ENCODE peak calls at places on chromosomes 12 and 14, in four cellular contexts. T is neuronal stem cell, H is H9, W is H1. C is an unnamed sample.

GRCh38 chr12:44930972-44931600 is 55.0 kb upstream of the NELL2 start:
- DNase-seq in H (no peak), T (peak), W (no peak), C (peak)

GRCh38 chr14:92945959-92946846 is 23.3 kb downstream of the CHGA start:
- DNase-seq in H (no peak), W (no peak), T (no peak), C (no peak)

GRCh38 chr12:6553051-6553868 is 2.6 kb downstream of the IFFO1 start:
- DNase-seq in H (no peak), T (no peak), W (no peak), C (no peak)

GRCh38 chr12:59149995-59150642 is 229.8 kb upstream of the LRIG3 start:
- DNase-seq in T (peak), H (no peak), W (no peak), C (peak)

GRCh38 chr12:125387206-125387605 is 322.0 kb downstream of the AACS start:
- DNase-seq in T (no peak), H (no peak), W (no peak), C (no peak)

GRCh38 chr14:91350813-91351507 is 66.7 kb downstream of the CCDC88C start:
- DNase-seq in T (no peak), W (no peak), H (no peak), C (no peak)

GRCh38 chr12:108677381-108677780 is 43.7 kb upstream of the SELPLG start:
- DNase-seq in T (no peak), W (no peak), H (no peak), C (no peak)

GRCh38 chr14:77761205-77761931 is 412 bp upstream of the SNW1 start:
- DNase-seq in H (peak), T (no peak), W (no peak), C (peak)

GRCh38 chr14:68865542-68865941 is 72.7 kb upstream of the ZFP36L1 start:
- DNase-seq in T (no peak), W (no peak), H (no peak), C (no peak)

GRCh38 chr14:90060312-90060964 is 1.4 kb upstream of the KCNK13 start:
- DNase-seq in H (peak), T (peak), W (peak), C (peak)

GRCh38 chr14:75820761-75821160 is 159.7 kb downstream of the TTLL5 start:
- DNase-seq in T (no peak), H (no peak), W (no peak), C (no peak)
- H2BK5ac ChIP-seq in T (no peak), H (no peak), W (no peak), C (no peak)

DNA sequence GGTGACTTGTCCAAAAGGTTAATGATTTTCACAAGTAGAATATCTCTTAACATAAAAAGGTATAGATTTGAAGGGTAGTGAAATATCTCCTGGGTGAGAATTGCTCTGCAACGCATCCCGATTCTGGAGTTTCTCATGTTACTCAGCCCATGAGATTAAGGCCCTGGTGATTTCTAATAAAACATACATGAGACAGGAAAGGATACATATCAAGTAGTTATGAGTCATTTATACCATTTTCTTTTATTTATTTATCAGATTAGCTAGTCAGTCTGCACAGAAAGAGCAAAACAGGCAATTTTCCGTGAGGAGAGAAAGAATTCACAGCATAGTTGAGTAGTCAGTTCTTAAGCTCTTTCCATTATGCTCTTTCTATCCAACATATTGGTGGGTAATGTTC is 535.6 kb upstream of the ATP2B1 start:
- DNase-seq in W (no peak), H (no peak), T (no peak), C (no peak)
- H3K9ac ChIP-seq in W (no peak), H (no peak), T (no peak), C (no peak)

GRCh38 chr12:114401346-114402320 is 4.3 kb downstream of the TBX5 start:
- DNase-seq in W (no peak), H (no peak), T (no peak), C (no peak)
- H2BK5ac ChIP-seq in W (no peak), H (no peak), T (no peak), C (no peak)

DNA sequence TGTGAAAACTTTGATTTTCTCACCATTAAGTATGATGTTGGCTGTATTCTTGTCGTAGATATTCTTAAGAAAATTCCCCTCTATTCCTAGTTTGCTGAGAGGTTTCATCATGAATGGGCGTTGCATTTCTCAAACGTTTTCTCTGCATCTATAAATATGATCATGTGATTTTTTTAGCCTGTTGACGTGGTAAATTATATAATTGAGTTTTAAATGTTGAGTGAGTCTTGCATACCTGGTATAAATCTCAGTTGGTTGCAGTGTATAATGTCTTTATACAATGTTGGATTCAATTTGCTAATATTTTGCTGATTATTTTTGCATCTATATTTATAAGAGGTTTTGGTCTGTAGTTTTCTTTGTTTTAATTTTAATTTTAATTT is 405.9 kb upstream of the MIS18BP1 start:
- DNase-seq in T (no peak), W (no peak), H (no peak), C (no peak)
- H3K9ac ChIP-seq in T (no peak), W (no peak), H (no peak), C (no peak)

DNA sequence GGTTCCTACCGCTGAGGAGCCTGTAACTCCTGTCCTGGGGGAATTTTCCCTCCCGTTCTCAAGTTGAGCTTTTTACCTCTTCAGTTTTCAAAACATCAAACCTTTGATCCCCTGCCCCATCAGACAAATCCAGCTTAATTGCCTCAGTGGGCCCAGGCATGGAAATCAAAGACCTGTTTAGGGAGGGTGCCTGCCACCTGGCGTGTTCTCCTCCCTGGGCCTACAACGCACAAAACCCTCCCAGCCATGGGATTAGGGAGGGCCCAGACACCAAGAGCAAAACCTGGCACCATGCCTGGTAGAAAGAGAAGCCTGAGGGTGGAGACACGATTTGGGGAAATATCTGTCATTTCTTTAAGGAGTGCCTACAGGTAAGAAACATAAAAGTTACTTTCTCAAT is 672.9 kb downstream of the BCL11B start:
- DNase-seq in W (no peak), H (no peak), T (no peak), C (no peak)
- H2BK5ac ChIP-seq in W (no peak), H (no peak), T (no peak), C (no peak)

C was measured in mesendoderm.